ENCODE peak calls at places on chromosomes 1 and 21, in eight cellular contexts. E is psoas muscle, A is cardiac fibroblast, U is heart right ventricle, M is glutamatergic neuron, P is fibroblast of lung, Y is PC-3, L is tibial nerve. I is an unnamed sample.

GRCh38 chr21:41529769-41530168 is 21.8 kb upstream of the TMPRSS2 start:
- DNase-seq in E (no peak), A (no peak), U (no peak), M (no peak), P (no peak), Y (no peak), L (no peak), I (no peak)

GRCh38 chr1:1120866-1121563 is 5.1 kb upstream of the C1orf159 start:
- DNase-seq in E (no peak), A (no peak), U (no peak), M (no peak), P (no peak), Y (no peak), L (no peak), I (no peak)

GRCh38 chr1:212457740-212458338 is 25.1 kb downstream of the NENF start:
- DNase-seq in E (no peak), A (peak; percentile 57), U (peak; percentile 42), M (peak; percentile 75), P (peak; percentile 44), Y (peak; percentile 91), L (peak; percentile 40), I (peak; percentile 65)

GRCh38 chr1:247487057-247487456 is 29.2 kb upstream of the OR2B11 start:
- DNase-seq in E (no peak), A (peak; percentile 48), U (no peak), M (no peak), P (peak; percentile 21), Y (peak; percentile 91), L (peak; percentile 36), I (peak; percentile 6)

GRCh38 chr1:223846668-223847007 is 891 bp upstream of the TP53BP2 start:
- DNase-seq in E (no peak), A (peak; percentile 38), U (no peak), M (peak; percentile 19), P (peak; percentile 45), Y (peak; percentile 30), L (no peak), I (no peak)

GRCh38 chr1:245225267-245225666 is 70.5 kb downstream of the KIF26B start:
- DNase-seq in E (no peak), A (peak; percentile 25), U (no peak), M (no peak), P (peak; percentile 9), Y (no peak), L (no peak), I (no peak)

GRCh38 chr1:193156117-193156825 is 30.1 kb downstream of the B3GALT2 start:
- DNase-seq in E (no peak), A (no peak), U (no peak), M (no peak), P (no peak), Y (no peak), L (no peak), I (no peak)

GRCh38 chr1:19370453-19371170 is 58.5 kb downstream of the SLC66A1 start:
- DNase-seq in E (no peak), A (no peak), U (no peak), M (no peak), P (no peak), Y (no peak), L (no peak), I (no peak)

GRCh38 chr1:153395136-153395685 is 4.3 kb upstream of the S100A8 start:
- DNase-seq in E (peak; percentile 35), A (no peak), U (no peak), M (no peak), P (no peak), Y (peak; percentile 80), L (no peak), I (no peak)

GRCh38 chr1:114075546-114076249 is 78.0 kb downstream of the SYT6 start:
- DNase-seq in E (no peak), A (no peak), U (no peak), M (no peak), P (no peak), Y (no peak), L (no peak), I (no peak)

GRCh38 chr1:158087320-158087927 is 93.3 kb upstream of the CD1D start:
- DNase-seq in E (peak; percentile 40), A (peak; percentile 80), U (peak; percentile 59), M (peak; percentile 72), P (peak; percentile 81), Y (peak; percentile 87), L (peak; percentile 64), I (peak; percentile 77)

GRCh38 chr1:118973536-118974160 is 14.5 kb downstream of the TBX15 start:
- DNase-seq in E (no peak), A (no peak), U (no peak), M (no peak), P (no peak), Y (no peak), L (no peak), I (no peak)

GRCh38 chr1:117607471-117607870 is 1.6 kb downstream of the TENT5C start:
- DNase-seq in E (no peak), A (peak; percentile 5), U (no peak), M (no peak), P (no peak), Y (peak; percentile 71), L (no peak), I (peak; percentile 21)

GRCh38 chr1:186178426-186179043 is 196.5 kb downstream of the TPR start:
- DNase-seq in E (no peak), A (no peak), U (no peak), M (no peak), P (no peak), Y (peak; percentile 72), L (no peak), I (no peak)

GRCh38 chr1:44811234-44811633 is 2.9 kb downstream of the BTBD19 start:
- DNase-seq in E (no peak), A (no peak), U (no peak), M (no peak), P (no peak), Y (no peak), L (no peak), I (no peak)

GRCh38 chr1:46434358-46434757 is 40.2 kb downstream of the FAAH start:
- DNase-seq in E (no peak), A (no peak), U (no peak), M (no peak), P (no peak), Y (no peak), L (no peak), I (no peak)

GRCh38 chr21:30190554-30190953 is 23.9 kb upstream of the CLDN17 start:
- DNase-seq in E (no peak), A (no peak), U (no peak), M (no peak), P (no peak), Y (no peak), L (no peak), I (no peak)

GRCh38 chr21:30234643-30235042 is 18.7 kb upstream of the CLDN8 start:
- DNase-seq in E (no peak), A (peak; percentile 11), U (no peak), M (no peak), P (peak; percentile 15), Y (peak; percentile 81), L (no peak), I (no peak)

GRCh38 chr1:243621973-243622372 is 228.1 kb downstream of the AKT3 start:
- DNase-seq in E (no peak), A (peak; percentile 10), U (no peak), M (no peak), P (no peak), Y (no peak), L (no peak), I (no peak)

GRCh38 chr1:1510912-1511532 is 940 bp upstream of the ATAD3A start:
- DNase-seq in E (no peak), A (peak; percentile 7), U (no peak), M (no peak), P (no peak), Y (peak; percentile 58), L (no peak), I (no peak)

GRCh38 chr1:211734791-211735190 is 59.4 kb upstream of the NEK2 start:
- DNase-seq in E (no peak), A (peak; percentile 13), U (no peak), M (no peak), P (no peak), Y (peak; percentile 27), L (no peak), I (no peak)

GRCh38 chr1:230773396-230774033 is 26.3 kb downstream of the CAPN9 start:
- DNase-seq in E (no peak), A (no peak), U (no peak), M (no peak), P (no peak), Y (no peak), L (no peak), I (no peak)

GRCh38 chr1:114749835-114750234 is 7.9 kb downstream of the CSDE1 start:
- DNase-seq in E (no peak), A (no peak), U (no peak), M (no peak), P (no peak), Y (no peak), L (no peak), I (no peak)

DNA sequence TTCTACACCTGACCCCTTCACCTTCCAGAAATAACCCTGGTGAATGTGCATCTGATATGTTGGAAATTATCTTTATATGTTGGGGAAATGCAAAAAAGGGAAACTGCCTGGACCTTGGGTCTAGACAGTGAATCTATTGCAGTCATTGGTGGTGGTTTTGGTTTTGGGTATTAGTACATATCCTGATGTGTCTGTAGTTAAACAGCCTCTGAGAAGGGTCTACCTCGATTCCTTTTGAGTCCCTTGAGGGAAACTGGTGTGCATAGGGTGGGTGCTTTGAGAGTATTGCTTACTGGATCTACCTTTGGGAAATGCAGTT is 127.3 kb upstream of the KIAA0040 start:
- DNase-seq in E (no peak), A (no peak), U (no peak), M (no peak), P (no peak), Y (no peak), L (no peak), I (no peak)
- TF ChIP-seq CTCF in E (no peak), A (no peak), U (no peak), M (peak; percentile 29), P (no peak), Y (no peak), L (no peak), I (no peak)

GRCh38 chr1:36108314-36108713 is 16.7 kb downstream of the COL8A2 start:
- DNase-seq in E (no peak), A (no peak), U (no peak), M (no peak), P (no peak), Y (no peak), L (no peak), I (no peak)
- TF ChIP-seq CTCF in E (no peak), A (no peak), U (no peak), M (no peak), P (no peak), Y (no peak), L (no peak), I (no peak)

GRCh38 chr1:23959461-23960290 is at the start of gene PNRC2:
- DNase-seq in E (peak; percentile 97), A (peak; percentile 98), U (peak; percentile 97), M (peak; percentile 98), P (peak; percentile 95), Y (peak; percentile 95), L (peak; percentile 93), I (peak; percentile 96)
- TF ChIP-seq CTCF in E (no peak), A (no peak), U (no peak), M (no peak), P (no peak), Y (no peak), L (no peak), I (no peak)

DNA sequence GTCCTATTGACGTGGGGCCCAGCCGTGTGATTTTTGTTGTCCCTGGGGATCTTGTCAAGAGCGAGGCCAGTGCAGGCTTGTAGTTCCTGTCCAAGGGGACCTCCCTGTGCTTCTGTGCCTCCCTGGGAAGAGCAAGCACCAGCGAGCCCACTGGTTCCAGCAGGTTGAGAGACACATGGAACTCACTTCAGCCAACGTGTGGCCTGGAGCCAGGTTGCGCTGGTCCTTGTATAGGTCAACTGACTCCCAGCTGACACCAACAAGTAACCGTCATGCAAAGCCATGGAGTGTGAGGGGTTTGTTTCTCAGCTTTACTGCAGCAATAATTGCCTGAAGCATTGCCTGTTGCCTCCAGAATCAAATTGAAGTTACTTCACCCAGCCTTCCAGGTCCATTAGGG is 63.0 kb downstream of the DISP3 start:
- DNase-seq in E (no peak), A (no peak), U (no peak), M (no peak), P (no peak), Y (no peak), L (no peak), I (no peak)
- TF ChIP-seq CTCF in E (no peak), A (no peak), U (no peak), M (no peak), P (no peak), Y (no peak), L (no peak), I (no peak)